ENCODE peak calls at places on chromosomes 2 and 18, in five cellular contexts. E, H, F, L and A are unnamed samples.

GRCh38 chr2:190121971-190122370 is 59.4 kb upstream of the MSTN start:
- DNase-seq in E (no peak), H (no peak), F (no peak), L (no peak), A (no peak)

GRCh38 chr2:141399270-141399669 is 731.5 kb downstream of the LRP1B start:
- DNase-seq in E (no peak), H (peak; percentile 16), F (no peak), L (no peak), A (no peak)

GRCh38 chr18:70363861-70364260 is 75.0 kb downstream of the SOCS6 start:
- DNase-seq in E (no peak), H (no peak), F (no peak), L (no peak), A (no peak)

GRCh38 chr2:9663008-9663879 is 32.4 kb upstream of the YWHAQ start:
- DNase-seq in E (no peak), H (no peak), F (no peak), L (no peak), A (no peak)

GRCh38 chr2:69087912-69088240 is 74.9 kb downstream of the ANTXR1 start:
- DNase-seq in E (no peak), H (no peak), F (no peak), L (no peak), A (no peak)

GRCh38 chr2:28270456-28271146 is 122.1 kb upstream of the FOSL2 start:
- DNase-seq in E (no peak), H (no peak), F (no peak), L (no peak), A (no peak)

GRCh38 chr2:232075080-232075479 is 113.6 kb downstream of the DIS3L2 start:
- DNase-seq in E (no peak), H (no peak), F (no peak), L (no peak), A (no peak)

GRCh38 chr18:1665064-1665463 is 760.4 kb downstream of the ADCYAP1 start:
- DNase-seq in E (no peak), H (no peak), F (no peak), L (no peak), A (no peak)

GRCh38 chr2:120605231-120605935 is 130.3 kb upstream of the GLI2 start:
- DNase-seq in E (peak; percentile 37), H (no peak), F (no peak), L (no peak), A (no peak)

GRCh38 chr2:80496770-80497169 is 192.2 kb upstream of the LRRTM1 start:
- DNase-seq in E (no peak), H (no peak), F (no peak), L (no peak), A (no peak)

GRCh38 chr2:15931514-15931870 is 8.9 kb upstream of the MYCN start:
- DNase-seq in E (no peak), H (no peak), F (no peak), L (no peak), A (no peak)

GRCh38 chr18:68176901-68177300 is 538.0 kb downstream of the TMX3 start:
- DNase-seq in E (no peak), H (no peak), F (no peak), L (no peak), A (no peak)

GRCh38 chr2:158391876-158392275 is 64.7 kb downstream of the CCDC148 start:
- DNase-seq in E (no peak), H (peak; percentile 6), F (no peak), L (no peak), A (no peak)

GRCh38 chr2:101811226-101812015 is 113.9 kb downstream of the MAP4K4 start:
- DNase-seq in E (no peak), H (no peak), F (no peak), L (no peak), A (no peak)

GRCh38 chr18:65753520-65753919 is 2.7 kb downstream of the CDH7 start:
- DNase-seq in E (peak; percentile 48), H (peak; percentile 50), F (no peak), L (no peak), A (peak; percentile 17)

GRCh38 chr18:40293311-40293710 is 1661.7 kb upstream of the PIK3C3 start:
- DNase-seq in E (no peak), H (peak; percentile 8), F (no peak), L (no peak), A (no peak)
- TF ChIP-seq CTCF in E (peak; percentile 8), H (no peak), F (peak; percentile 33), L (no peak), A (peak; percentile 41)

GRCh38 chr18:48937869-48938750 is 12.7 kb downstream of the SMAD7 start:
- DNase-seq in E (no peak), H (no peak), F (no peak), L (no peak), A (no peak)
- TF ChIP-seq CTCF in E (no peak), H (peak; percentile 10), F (no peak), L (no peak), A (no peak)

DNA sequence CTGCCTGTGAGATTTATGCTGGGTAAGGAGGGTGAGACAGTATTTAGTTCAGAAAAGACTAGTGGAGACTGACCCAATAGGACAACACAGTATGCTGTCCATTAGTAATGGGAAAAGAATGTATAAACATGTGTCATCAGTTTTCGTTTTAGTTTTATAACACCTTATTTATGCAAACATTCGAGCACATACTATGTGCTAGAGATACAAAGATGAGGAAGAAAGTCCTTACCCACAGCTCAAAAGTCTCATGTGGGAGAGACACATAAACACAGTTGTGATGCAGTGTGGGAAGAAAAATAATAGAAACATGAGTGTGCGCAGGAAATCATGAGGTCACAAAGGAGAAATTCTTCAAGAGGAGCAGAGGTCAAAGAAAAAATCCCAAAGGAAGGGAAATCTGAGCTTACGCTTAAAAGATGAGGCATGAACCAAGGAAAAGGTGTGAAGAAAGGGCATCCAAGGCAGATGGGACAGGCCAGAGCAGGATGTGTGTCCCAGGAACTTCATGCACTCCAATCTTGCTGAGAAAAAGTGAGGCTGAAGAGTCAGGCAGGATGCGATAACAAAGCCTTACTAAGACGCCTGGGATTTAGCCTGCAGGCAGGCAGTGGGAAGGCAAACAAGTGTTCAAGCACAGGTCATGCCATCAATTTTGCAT is 8.1 kb downstream of the METTL21A start:
- DNase-seq in E (no peak), H (no peak), F (no peak), L (no peak), A (no peak)
- TF ChIP-seq CTCF in E (no peak), H (no peak), F (no peak), L (no peak), A (no peak)

GRCh38 chr2:191839918-191840804 is 6.7 kb downstream of the CAVIN2 start:
- DNase-seq in E (no peak), H (no peak), F (no peak), L (no peak), A (no peak)
- TF ChIP-seq CTCF in E (no peak), H (no peak), F (peak; percentile 7), L (no peak), A (no peak)

DNA sequence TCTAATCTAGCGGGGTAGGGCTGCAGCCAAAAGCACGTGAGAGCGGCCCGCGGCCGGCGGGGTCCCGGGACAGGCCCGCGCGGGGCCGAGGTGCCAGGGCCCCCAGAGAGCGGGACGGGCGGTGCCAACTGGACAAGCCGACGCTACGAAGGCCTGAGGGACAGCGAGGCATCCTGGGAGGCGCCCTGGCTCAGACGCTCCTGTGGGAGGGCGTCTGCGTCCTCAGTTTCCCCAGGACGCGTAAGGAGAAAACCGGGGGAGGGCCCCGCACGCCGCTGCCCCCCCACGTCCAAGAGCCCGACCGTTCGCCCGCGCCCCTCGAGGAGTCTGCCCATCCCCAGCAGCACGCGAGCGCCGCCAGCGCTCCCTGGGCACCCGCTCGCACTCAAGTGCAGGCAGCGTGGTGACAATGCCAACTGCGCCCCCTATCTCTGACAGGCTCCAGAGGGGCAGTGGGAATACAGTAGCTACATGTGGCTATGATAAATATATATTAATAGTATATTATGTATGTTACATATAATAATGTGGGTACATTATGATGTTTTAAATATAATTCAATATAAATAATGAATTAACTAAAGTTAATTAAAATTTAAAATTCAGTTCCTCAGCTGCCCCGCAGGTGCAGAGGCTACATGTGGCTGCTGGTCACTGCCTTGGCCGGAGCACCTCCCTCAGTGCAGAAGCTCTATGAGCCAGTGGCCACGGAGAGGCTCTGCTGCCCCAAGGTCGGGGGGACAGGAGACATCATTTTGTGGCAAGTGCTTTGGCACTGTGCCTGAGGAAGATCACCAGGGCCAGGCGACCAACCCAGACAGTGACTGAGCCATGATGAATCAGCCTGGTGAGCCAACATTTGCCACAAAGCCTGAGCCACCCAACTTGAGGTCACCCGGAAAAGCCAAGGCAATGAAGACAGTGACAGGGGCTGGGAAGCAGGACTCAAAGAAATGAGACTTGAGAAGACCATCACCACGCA is 5.5 kb upstream of the SFT2D3 start:
- DNase-seq in E (peak; percentile 73), H (peak; percentile 90), F (no peak), L (no peak), A (peak; percentile 66)
- TF ChIP-seq CTCF in E (peak; percentile 70), H (peak; percentile 86), F (peak; percentile 54), L (no peak), A (peak; percentile 88)